ENCODE peak calls at places on chromosomes 11 and 22, in four cellular contexts. One of them, this sample, is unnamed.

GRCh38 chr11:126719740-126720139 is 280.8 kb downstream of the KIRREL3 start:
- DNase-seq in GDM1: no peak
- DNase-seq in fibroblast of pulmonary artery: no peak
- DNase-seq in activated CD4-positive, alpha-beta T cell treated with anti-CD3 and anti-CD28 coated beads for 1 hour: no peak
- DNase-seq in this sample: no peak

GRCh38 chr22:30386608-30386959 is 627 bp downstream of the RNF215 start:
- DNase-seq in GDM1: no peak
- DNase-seq in fibroblast of pulmonary artery: no peak
- DNase-seq in activated CD4-positive, alpha-beta T cell treated with anti-CD3 and anti-CD28 coated beads for 1 hour: no peak
- DNase-seq in this sample: no peak

GRCh38 chr11:63534895-63535461 is 1.6 kb upstream of the PLAAT4 start:
- DNase-seq in GDM1: no peak
- DNase-seq in fibroblast of pulmonary artery: no peak
- DNase-seq in activated CD4-positive, alpha-beta T cell treated with anti-CD3 and anti-CD28 coated beads for 1 hour: no peak
- DNase-seq in this sample: no peak

GRCh38 chr22:29269230-29269604 is 1.1 kb downstream of the EWSR1 start:
- DNase-seq in GDM1: no peak
- DNase-seq in fibroblast of pulmonary artery: no peak
- DNase-seq in activated CD4-positive, alpha-beta T cell treated with anti-CD3 and anti-CD28 coated beads for 1 hour: no peak
- DNase-seq in this sample: peak

GRCh38 chr11:32391965-32392553 is 43.3 kb downstream of the WT1 start:
- DNase-seq in GDM1: no peak
- DNase-seq in fibroblast of pulmonary artery: peak
- DNase-seq in activated CD4-positive, alpha-beta T cell treated with anti-CD3 and anti-CD28 coated beads for 1 hour: no peak
- DNase-seq in this sample: peak

GRCh38 chr11:126956664-126957063 is 43.9 kb downstream of the KIRREL3 start:
- DNase-seq in GDM1: no peak
- DNase-seq in fibroblast of pulmonary artery: no peak
- DNase-seq in activated CD4-positive, alpha-beta T cell treated with anti-CD3 and anti-CD28 coated beads for 1 hour: no peak
- DNase-seq in this sample: no peak

GRCh38 chr11:46369458-46370152 is 11.9 kb upstream of the MDK start:
- DNase-seq in GDM1: peak
- DNase-seq in fibroblast of pulmonary artery: peak
- DNase-seq in activated CD4-positive, alpha-beta T cell treated with anti-CD3 and anti-CD28 coated beads for 1 hour: peak
- DNase-seq in this sample: peak

GRCh38 chr11:73257342-73258103 is 14.6 kb upstream of the P2RY6 start:
- DNase-seq in GDM1: no peak
- DNase-seq in fibroblast of pulmonary artery: peak
- DNase-seq in activated CD4-positive, alpha-beta T cell treated with anti-CD3 and anti-CD28 coated beads for 1 hour: no peak
- DNase-seq in this sample: peak

GRCh38 chr11:115213007-115213406 is 291.2 kb downstream of the CADM1 start:
- DNase-seq in GDM1: no peak
- DNase-seq in fibroblast of pulmonary artery: no peak
- DNase-seq in activated CD4-positive, alpha-beta T cell treated with anti-CD3 and anti-CD28 coated beads for 1 hour: no peak
- DNase-seq in this sample: no peak

GRCh38 chr11:44916316-44916715 is 34.4 kb downstream of the TP53I11 start:
- DNase-seq in GDM1: no peak
- DNase-seq in fibroblast of pulmonary artery: no peak
- DNase-seq in activated CD4-positive, alpha-beta T cell treated with anti-CD3 and anti-CD28 coated beads for 1 hour: no peak
- DNase-seq in this sample: no peak

GRCh38 chr22:23847310-23847920 is 8.6 kb upstream of the DERL3 start:
- DNase-seq in GDM1: no peak
- DNase-seq in fibroblast of pulmonary artery: no peak
- DNase-seq in activated CD4-positive, alpha-beta T cell treated with anti-CD3 and anti-CD28 coated beads for 1 hour: no peak
- DNase-seq in this sample: no peak

GRCh38 chr11:95230054-95231034 is 658 bp downstream of the SESN3 start:
- DNase-seq in GDM1: no peak
- DNase-seq in fibroblast of pulmonary artery: peak
- DNase-seq in activated CD4-positive, alpha-beta T cell treated with anti-CD3 and anti-CD28 coated beads for 1 hour: no peak
- DNase-seq in this sample: peak

GRCh38 chr11:74009675-74010305 is 905 bp upstream of the UCP3 start:
- DNase-seq in GDM1: no peak
- DNase-seq in fibroblast of pulmonary artery: no peak
- DNase-seq in activated CD4-positive, alpha-beta T cell treated with anti-CD3 and anti-CD28 coated beads for 1 hour: no peak
- DNase-seq in this sample: no peak

GRCh38 chr11:87726511-87726910 is 448.7 kb downstream of the RAB38 start:
- DNase-seq in GDM1: no peak
- DNase-seq in fibroblast of pulmonary artery: no peak
- DNase-seq in activated CD4-positive, alpha-beta T cell treated with anti-CD3 and anti-CD28 coated beads for 1 hour: no peak
- DNase-seq in this sample: no peak

GRCh38 chr22:41175546-41175945 is 29.6 kb upstream of the L3MBTL2 start:
- DNase-seq in GDM1: no peak
- DNase-seq in fibroblast of pulmonary artery: peak
- DNase-seq in activated CD4-positive, alpha-beta T cell treated with anti-CD3 and anti-CD28 coated beads for 1 hour: no peak
- DNase-seq in this sample: no peak

GRCh38 chr11:39374963-39375698 is 2084.3 kb downstream of the LRRC4C start:
- DNase-seq in GDM1: no peak
- DNase-seq in fibroblast of pulmonary artery: peak
- DNase-seq in activated CD4-positive, alpha-beta T cell treated with anti-CD3 and anti-CD28 coated beads for 1 hour: no peak
- DNase-seq in this sample: peak

GRCh38 chr11:95398437-95399112 is 167.6 kb upstream of the SESN3 start:
- DNase-seq in GDM1: no peak
- DNase-seq in fibroblast of pulmonary artery: peak
- DNase-seq in activated CD4-positive, alpha-beta T cell treated with anti-CD3 and anti-CD28 coated beads for 1 hour: no peak
- DNase-seq in this sample: peak

GRCh38 chr22:22355233-22355834 is 110.7 kb downstream of the VPREB1 start:
- DNase-seq in GDM1: no peak
- DNase-seq in fibroblast of pulmonary artery: no peak
- DNase-seq in activated CD4-positive, alpha-beta T cell treated with anti-CD3 and anti-CD28 coated beads for 1 hour: no peak
- DNase-seq in this sample: no peak

GRCh38 chr11:45025716-45026492 is 75.2 kb upstream of the TP53I11 start:
- DNase-seq in GDM1: peak
- DNase-seq in fibroblast of pulmonary artery: peak
- DNase-seq in activated CD4-positive, alpha-beta T cell treated with anti-CD3 and anti-CD28 coated beads for 1 hour: no peak
- DNase-seq in this sample: peak

GRCh38 chr11:72710278-72710677 is 36.1 kb upstream of the PDE2A start:
- DNase-seq in GDM1: no peak
- DNase-seq in fibroblast of pulmonary artery: no peak
- DNase-seq in activated CD4-positive, alpha-beta T cell treated with anti-CD3 and anti-CD28 coated beads for 1 hour: no peak
- DNase-seq in this sample: no peak

GRCh38 chr11:113449743-113450142 is 25.5 kb downstream of the DRD2 start:
- DNase-seq in GDM1: no peak
- DNase-seq in fibroblast of pulmonary artery: no peak
- DNase-seq in activated CD4-positive, alpha-beta T cell treated with anti-CD3 and anti-CD28 coated beads for 1 hour: no peak
- DNase-seq in this sample: no peak

GRCh38 chr11:9506489-9507343 is 45.9 kb downstream of the ZNF143 start:
- DNase-seq in GDM1: peak
- DNase-seq in fibroblast of pulmonary artery: peak
- DNase-seq in activated CD4-positive, alpha-beta T cell treated with anti-CD3 and anti-CD28 coated beads for 1 hour: peak
- DNase-seq in this sample: peak

GRCh38 chr11:820655-821512 is 2.2 kb downstream of the PNPLA2 start:
- DNase-seq in GDM1: no peak
- DNase-seq in fibroblast of pulmonary artery: peak
- DNase-seq in activated CD4-positive, alpha-beta T cell treated with anti-CD3 and anti-CD28 coated beads for 1 hour: no peak
- DNase-seq in this sample: peak

GRCh38 chr11:63243533-63243932 is at the start of gene SLC22A25:
- DNase-seq in GDM1: no peak
- DNase-seq in fibroblast of pulmonary artery: peak
- DNase-seq in activated CD4-positive, alpha-beta T cell treated with anti-CD3 and anti-CD28 coated beads for 1 hour: no peak
- DNase-seq in this sample: peak

GRCh38 chr11:19995131-19995530 is 165.1 kb downstream of the DBX1 start:
- DNase-seq in GDM1: no peak
- DNase-seq in fibroblast of pulmonary artery: peak
- DNase-seq in activated CD4-positive, alpha-beta T cell treated with anti-CD3 and anti-CD28 coated beads for 1 hour: no peak
- DNase-seq in this sample: peak

GRCh38 chr22:45997775-45998637 is 21.0 kb upstream of the WNT7B start:
- DNase-seq in GDM1: no peak
- DNase-seq in fibroblast of pulmonary artery: no peak
- DNase-seq in activated CD4-positive, alpha-beta T cell treated with anti-CD3 and anti-CD28 coated beads for 1 hour: no peak
- DNase-seq in this sample: no peak

GRCh38 chr11:125701858-125702621 is 21.4 kb upstream of the ACRV1 start:
- DNase-seq in GDM1: no peak
- DNase-seq in fibroblast of pulmonary artery: no peak
- DNase-seq in activated CD4-positive, alpha-beta T cell treated with anti-CD3 and anti-CD28 coated beads for 1 hour: no peak
- DNase-seq in this sample: no peak

GRCh38 chr22:25057013-25057881 is 104.7 kb downstream of the KIAA1671 start:
- DNase-seq in GDM1: peak
- DNase-seq in fibroblast of pulmonary artery: peak
- DNase-seq in activated CD4-positive, alpha-beta T cell treated with anti-CD3 and anti-CD28 coated beads for 1 hour: peak
- DNase-seq in this sample: peak

GRCh38 chr11:59426361-59427067 is at the start of gene OR5A2:
- DNase-seq in GDM1: no peak
- DNase-seq in fibroblast of pulmonary artery: no peak
- DNase-seq in activated CD4-positive, alpha-beta T cell treated with anti-CD3 and anti-CD28 coated beads for 1 hour: no peak
- DNase-seq in this sample: no peak

GRCh38 chr22:21015051-21016006 is at the start of gene P2RX6:
- DNase-seq in GDM1: no peak
- DNase-seq in fibroblast of pulmonary artery: no peak
- DNase-seq in activated CD4-positive, alpha-beta T cell treated with anti-CD3 and anti-CD28 coated beads for 1 hour: no peak
- DNase-seq in this sample: peak

GRCh38 chr11:11789735-11790369 is 51.9 kb upstream of the USP47 start:
- DNase-seq in GDM1: no peak
- DNase-seq in fibroblast of pulmonary artery: peak
- DNase-seq in activated CD4-positive, alpha-beta T cell treated with anti-CD3 and anti-CD28 coated beads for 1 hour: no peak
- DNase-seq in this sample: peak